ENCODE peak calls at places on chromosomes 13 and 19, in six cellular contexts. Y, K, I, Q, X and U are unnamed samples.

GRCh38 chr19:7426986-7427385 is 61.8 kb downstream of the PEX11G start:
- DNase-seq in Q (no peak), I (no peak), X (no peak), K (no peak), Y (no peak), U (no peak)

GRCh38 chr13:86870388-86870966 is 800.7 kb upstream of the SLITRK5 start:
- DNase-seq in I (no peak), Q (no peak), Y (no peak), K (no peak), X (no peak), U (no peak)

GRCh38 chr13:110690516-110690915 is 15.4 kb downstream of the CARS2 start:
- DNase-seq in I (no peak), Q (no peak), Y (no peak), K (no peak), X (no peak), U (no peak)

GRCh38 chr13:27924529-27925141 is 4.8 kb downstream of the PDX1 start:
- DNase-seq in K (no peak), Y (no peak), Q (no peak), I (no peak), X (no peak), U (no peak)

GRCh38 chr19:18832331-18833140 is 777 bp downstream of the UPF1 start:
- DNase-seq in I (peak; percentile 25), X (peak; percentile 42), Y (peak; percentile 68), Q (no peak), K (no peak), U (no peak)

GRCh38 chr13:47310376-47310775 is 413.5 kb upstream of the HTR2A start:
- DNase-seq in K (no peak), X (no peak), I (no peak), Q (no peak), Y (no peak), U (no peak)

GRCh38 chr13:112453207-112453829 is 77.2 kb downstream of the SPACA7 start:
- DNase-seq in X (no peak), I (no peak), K (no peak), Q (no peak), Y (no peak), U (peak; percentile 46)

GRCh38 chr19:3333020-3333583 is 33.3 kb upstream of the NFIC start:
- DNase-seq in K (no peak), Y (no peak), X (no peak), I (no peak), Q (no peak), U (no peak)

GRCh38 chr13:77386880-77387606 is 60.1 kb upstream of the MYCBP2 start:
- DNase-seq in K (no peak), I (no peak), Y (no peak), Q (no peak), X (no peak), U (no peak)

GRCh38 chr13:111304041-111304544 is 16.3 kb upstream of the TEX29 start:
- DNase-seq in I (no peak), X (peak; percentile 14), Y (no peak), Q (no peak), K (no peak), U (no peak)

GRCh38 chr13:26019881-26020535 is 31.8 kb downstream of the SHISA2 start:
- DNase-seq in I (no peak), Y (no peak), Q (no peak), X (no peak), K (no peak), U (no peak)

GRCh38 chr13:47114030-47114429 is 217.2 kb upstream of the HTR2A start:
- DNase-seq in X (no peak), K (no peak), I (no peak), Y (no peak), Q (no peak), U (no peak)

GRCh38 chr13:74576504-74576903 is 442.3 kb upstream of the KLF12 start:
- DNase-seq in I (no peak), X (no peak), Y (no peak), K (no peak), Q (no peak), U (no peak)

GRCh38 chr19:8536282-8536681 is 22.3 kb upstream of the ZNF414 start:
- DNase-seq in I (no peak), Y (no peak), K (no peak), X (no peak), Q (no peak), U (no peak)

GRCh38 chr19:35254341-35255297 is 5.8 kb downstream of the LSR start:
- DNase-seq in Q (peak; percentile 27), K (no peak), Y (peak; percentile 55), I (no peak), X (no peak), U (no peak)

GRCh38 chr19:29785955-29786589 is 25.7 kb upstream of the CCNE1 start:
- DNase-seq in Q (no peak), I (no peak), K (no peak), Y (no peak), X (no peak), U (no peak)

GRCh38 chr19:40443930-40444180 is 280 bp downstream of the SERTAD3 start:
- DNase-seq in K (no peak), Q (no peak), I (peak; percentile 73), Y (no peak), X (no peak), U (no peak)

GRCh38 chr19:30645946-30646577 is 273.9 kb downstream of the ZNF536 start:
- DNase-seq in X (no peak), Q (no peak), K (no peak), I (no peak), Y (no peak), U (no peak)

GRCh38 chr19:43747557-43748204 is 7.1 kb downstream of the SMG9 start:
- DNase-seq in K (no peak), Q (no peak), X (no peak), Y (no peak), I (no peak), U (no peak)

GRCh38 chr13:79481685-79482052 is 714 bp downstream of the NDFIP2 start:
- DNase-seq in X (peak; percentile 44), I (no peak), Y (no peak), K (no peak), Q (no peak), U (no peak)

GRCh38 chr13:77379508-77379907 is 52.6 kb upstream of the MYCBP2 start:
- DNase-seq in K (no peak), Q (no peak), I (no peak), Y (no peak), X (no peak), U (no peak)

GRCh38 chr19:30168760-30169159 is 203.4 kb upstream of the ZNF536 start:
- DNase-seq in K (no peak), Q (peak; percentile 20), I (no peak), Y (no peak), X (no peak), U (no peak)

GRCh38 chr13:30159446-30159839 is 147.9 kb downstream of the KATNAL1 start:
- DNase-seq in Y (no peak), Q (no peak), I (no peak), K (no peak), X (no peak), U (no peak)

GRCh38 chr13:79085021-79085420 is 321.0 kb downstream of the RBM26 start:
- DNase-seq in Q (no peak), I (no peak), K (no peak), X (no peak), Y (no peak), U (no peak)

GRCh38 chr19:35077411-35078223 is 36.1 kb downstream of the HPN start:
- DNase-seq in I (no peak), K (no peak), Y (peak; percentile 28), X (no peak), Q (no peak), U (no peak)

GRCh38 chr19:2167896-2168618 is 4.3 kb downstream of the DOT1L start:
- DNase-seq in Q (peak; percentile 74), I (no peak), Y (peak; percentile 84), X (peak; percentile 63), K (peak; percentile 73), U (no peak)

GRCh38 chr19:17328517-17329060 is 6.1 kb downstream of the ANO8 start:
- DNase-seq in X (no peak), Q (no peak), I (no peak), Y (no peak), K (no peak), U (no peak)

GRCh38 chr19:17329768-17330545 is 4.7 kb downstream of the ANO8 start:
- DNase-seq in X (no peak), Y (no peak), Q (no peak), I (no peak), K (no peak), U (no peak)

GRCh38 chr19:17327654-17328516 is 6.8 kb downstream of the ANO8 start:
- DNase-seq in I (no peak), X (peak; percentile 89), K (no peak), Y (no peak), Q (peak; percentile 83), U (no peak)

GRCh38 chr19:17330546-17331253 is 4.0 kb downstream of the ANO8 start:
- DNase-seq in X (no peak), K (no peak), Y (no peak), Q (no peak), I (no peak), U (no peak)

GRCh38 chr19:17329061-17329767 is 5.4 kb downstream of the ANO8 start:
- DNase-seq in Q (no peak), I (no peak), Y (no peak), X (no peak), K (no peak), U (no peak)
- H3K27ac ChIP-seq in Q (no peak overlapping the region), I (no peak overlapping the region), Y (no peak overlapping the region), X (peak overlapping the region; percentile 76), K (no peak overlapping the region), U (no peak overlapping the region)

GRCh38 chr19:6276447-6276846 is 3.3 kb downstream of the MLLT1 start:
- DNase-seq in K (peak; percentile 70), I (no peak), X (peak; percentile 56), Q (peak; percentile 54), Y (peak; percentile 80), U (peak; percentile 58)
- H3K27ac ChIP-seq in K (peak overlapping the region; percentile 49), I (no peak overlapping the region), X (peak overlapping the region; percentile 87), Q (peak overlapping the region; percentile 98), Y (peak overlapping the region; percentile 47), U (no peak overlapping the region)

GRCh38 chr19:14081797-14082674 is 3.5 kb downstream of the C19orf67 start:
- DNase-seq in X (peak; percentile 48), Q (no peak), I (no peak), Y (no peak), K (peak; percentile 59), U (peak; percentile 73)
- H3K27ac ChIP-seq in X (peak overlapping the region; percentile 94), Q (peak overlapping the region; percentile 89), I (peak overlapping the region; percentile 85), Y (peak overlapping the region; percentile 97), K (peak overlapping the region; percentile 94), U (peak overlapping the region; percentile 87)

DNA sequence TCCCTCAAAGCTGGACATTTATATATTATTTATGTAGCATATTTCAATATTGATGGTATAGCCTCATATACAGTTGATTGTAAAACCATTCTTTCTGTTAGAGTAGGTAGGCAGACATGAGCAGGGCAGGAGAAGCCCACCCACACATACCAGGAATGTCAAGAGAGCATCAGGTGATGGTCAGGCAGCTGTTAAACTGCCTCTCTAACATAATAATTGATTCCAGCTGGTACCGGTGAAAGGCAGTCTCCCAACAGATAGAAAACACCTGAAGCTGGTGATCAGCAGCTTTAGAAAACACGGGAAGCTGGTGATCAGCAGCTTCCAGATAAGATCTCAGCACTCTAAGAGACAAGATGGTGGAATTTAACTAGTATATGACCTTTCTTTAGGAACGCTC is 132.9 kb downstream of the SLITRK6 start:
- DNase-seq in Q (no peak), X (no peak), K (no peak), I (no peak), Y (no peak), U (no peak)
- H3K27ac ChIP-seq in Q (no peak overlapping the region), X (no peak overlapping the region), K (no peak overlapping the region), I (no peak overlapping the region), Y (no peak overlapping the region), U (no peak overlapping the region)

DNA sequence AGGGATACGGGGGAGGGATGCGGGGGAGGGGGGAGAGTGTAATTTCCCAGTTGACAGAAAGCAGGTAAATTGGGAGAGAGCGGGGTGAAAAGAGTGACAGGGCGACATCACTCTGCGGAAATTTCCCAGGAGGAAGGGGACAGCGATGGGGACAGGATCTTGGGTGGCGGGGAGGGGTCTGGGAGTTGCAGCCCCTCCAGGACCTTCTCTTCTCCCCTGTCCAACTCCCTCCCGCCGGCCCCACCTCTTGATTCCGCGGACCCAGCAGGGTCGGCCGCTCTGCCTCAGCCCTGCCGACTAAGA is 107.9 kb upstream of the DOCK9 start:
- DNase-seq in X (no peak), K (no peak), Y (no peak), I (no peak), Q (no peak), U (no peak)
- H3K27ac ChIP-seq in X (peak overlapping the region; percentile 93), K (peak overlapping the region; percentile 96), Y (peak overlapping the region; percentile 80), I (peak overlapping the region; percentile 93), Q (peak overlapping the region; percentile 86), U (no peak overlapping the region)